ENCODE peak calls at places on chromosomes 16 and 17, in eight cellular contexts. V, X, L, N, J, S, W and Y are unnamed samples.

GRCh38 chr17:57988301-57989010 is 402 bp upstream of the VEZF1 start:
- DNase-seq in V (peak; percentile 90), X (peak; percentile 98), L (peak; percentile 68), N (no peak), J (peak; percentile 79), S (peak; percentile 93), W (no peak), Y (peak; percentile 77)

GRCh38 chr17:58414596-58414997 is 2.7 kb downstream of the RNF43 start:
- DNase-seq in V (no peak), X (no peak), L (no peak), N (peak; percentile 77), J (peak; percentile 69), S (no peak), W (no peak), Y (no peak)

GRCh38 chr17:13931111-13931526 is 138.2 kb upstream of the COX10 start:
- DNase-seq in V (peak; percentile 70), X (no peak), L (no peak), N (no peak), J (no peak), S (peak; percentile 57), W (no peak), Y (peak; percentile 12)

GRCh38 chr17:31738067-31738466 is 121.0 kb downstream of the COPRS start:
- DNase-seq in V (no peak), X (no peak), L (no peak), N (no peak), J (no peak), S (no peak), W (no peak), Y (no peak)

GRCh38 chr17:81821603-81822311 is 11.3 kb downstream of the MCRIP1 start:
- DNase-seq in V (peak; percentile 93), X (peak; percentile 82), L (peak; percentile 96), N (peak; percentile 84), J (peak; percentile 94), S (no peak), W (peak; percentile 90), Y (peak; percentile 95)

GRCh38 chr17:57466042-57466471 is 209.7 kb downstream of the MSI2 start:
- DNase-seq in V (no peak), X (no peak), L (no peak), N (no peak), J (no peak), S (no peak), W (no peak), Y (no peak)

GRCh38 chr16:82935781-82936180 is 309.0 kb downstream of the CDH13 start:
- DNase-seq in V (no peak), X (no peak), L (no peak), N (no peak), J (no peak), S (no peak), W (no peak), Y (no peak)

GRCh38 chr16:27273670-27274522 is 5.3 kb upstream of the NSMCE1 start:
- DNase-seq in V (no peak), X (no peak), L (no peak), N (peak; percentile 100), J (no peak), S (peak; percentile 64), W (no peak), Y (peak; percentile 41)

GRCh38 chr17:9200197-9200662 is 178.9 kb downstream of the NTN1 start:
- DNase-seq in V (no peak), X (no peak), L (no peak), N (no peak), J (no peak), S (no peak), W (no peak), Y (no peak)

GRCh38 chr17:48374650-48375230 is 55.3 kb downstream of the SKAP1 start:
- DNase-seq in V (no peak), X (peak; percentile 24), L (peak; percentile 43), N (peak; percentile 49), J (peak; percentile 72), S (no peak), W (no peak), Y (peak; percentile 67)

GRCh38 chr17:55722742-55723487 is at the start of gene TMEM100:
- DNase-seq in V (peak; percentile 87), X (peak; percentile 32), L (no peak), N (no peak), J (peak; percentile 54), S (no peak), W (no peak), Y (no peak)

GRCh38 chr16:17853958-17854357 is 383.2 kb upstream of the XYLT1 start:
- DNase-seq in V (no peak), X (no peak), L (no peak), N (no peak), J (no peak), S (no peak), W (no peak), Y (no peak)

GRCh38 chr17:75073618-75074047 is 14.1 kb upstream of the SLC16A5 start:
- DNase-seq in V (peak; percentile 80), X (peak; percentile 19), L (no peak), N (no peak), J (no peak), S (no peak), W (no peak), Y (peak; percentile 53)

GRCh38 chr17:47246120-47246519 is 7.5 kb upstream of the ITGB3 start:
- DNase-seq in V (no peak), X (no peak), L (no peak), N (no peak), J (no peak), S (no peak), W (no peak), Y (no peak)

GRCh38 chr17:64328875-64329405 is 61.7 kb downstream of the PECAM1 start:
- DNase-seq in V (no peak), X (no peak), L (no peak), N (no peak), J (no peak), S (no peak), W (no peak), Y (no peak)

GRCh38 chr17:9982159-9982558 is 77.1 kb upstream of the RCVRN start:
- DNase-seq in V (peak; percentile 11), X (no peak), L (no peak), N (peak; percentile 2), J (peak; percentile 4), S (no peak), W (no peak), Y (peak; percentile 15)

GRCh38 chr17:75238684-75239191 is 22.7 kb downstream of the GGA3 start:
- DNase-seq in V (no peak), X (peak; percentile 90), L (peak; percentile 57), N (peak; percentile 74), J (peak; percentile 80), S (no peak), W (no peak), Y (peak; percentile 61)

GRCh38 chr16:88750854-88751253 is 34.2 kb downstream of the PIEZO1 start:
- DNase-seq in V (no peak), X (no peak), L (no peak), N (no peak), J (no peak), S (no peak), W (no peak), Y (no peak)

GRCh38 chr16:46686815-46687473 is 2.0 kb downstream of the VPS35 start:
- DNase-seq in V (no peak), X (no peak), L (no peak), N (no peak), J (no peak), S (no peak), W (no peak), Y (no peak)

GRCh38 chr16:14600164-14600563 is 29.9 kb downstream of the PARN start:
- DNase-seq in V (no peak), X (peak; percentile 24), L (no peak), N (peak; percentile 23), J (peak; percentile 16), S (no peak), W (no peak), Y (no peak)
- TF ChIP-seq EP300 in V (no peak), X (no peak), L (no peak), N (no peak), J (no peak), S (no peak), W (no peak), Y (no peak)

GRCh38 chr16:56995136-56995805 is 5.9 kb downstream of the NLRC5 start:
- DNase-seq in V (peak; percentile 48), X (no peak), L (no peak), N (no peak), J (no peak), S (no peak), W (no peak), Y (no peak)
- H3K4me3 ChIP-seq in V (no peak overlapping the region), X (no peak overlapping the region), L (no peak overlapping the region), N (no peak overlapping the region), J (no peak overlapping the region), S (no peak overlapping the region), W (no peak overlapping the region), Y (no peak overlapping the region)

GRCh38 chr16:30948087-30948955 is 547 bp upstream of the ORAI3 start:
- DNase-seq in V (peak; percentile 97), X (peak; percentile 95), L (peak; percentile 80), N (peak; percentile 82), J (peak; percentile 72), S (peak; percentile 96), W (peak; percentile 92), Y (peak; percentile 81)

GRCh38 chr16:30947533-30948086 is 1.3 kb upstream of the ORAI3 start:
- DNase-seq in V (no peak), X (no peak), L (no peak), N (no peak), J (no peak), S (no peak), W (no peak), Y (no peak)

GRCh38 chr16:30949655-30950515 is 1.0 kb downstream of the ORAI3 start:
- DNase-seq in V (peak; percentile 95), X (peak; percentile 73), L (peak; percentile 67), N (peak; percentile 92), J (peak; percentile 96), S (peak; percentile 95), W (no peak), Y (peak; percentile 84)

GRCh38 chr16:30950516-30951073 is 1.7 kb downstream of the ORAI3 start:
- DNase-seq in V (no peak), X (no peak), L (no peak), N (no peak), J (no peak), S (no peak), W (no peak), Y (no peak)

GRCh38 chr16:30948956-30949654 is at the start of gene ORAI3:
- DNase-seq in V (peak; percentile 91), X (peak; percentile 80), L (peak; percentile 77), N (no peak), J (peak; percentile 82), S (no peak), W (peak; percentile 90), Y (peak; percentile 81)
- TF ChIP-seq POLR2AphosphoS5 in V (peak; percentile 82), X (no peak), L (peak; percentile 10), N (peak; percentile 81), J (peak; percentile 53), S (peak; percentile 83), W (peak; percentile 79), Y (peak; percentile 86)

GRCh38 chr16:48541108-48541786 is 68.7 kb downstream of the N4BP1 start:
- DNase-seq in V (no peak), X (no peak), L (no peak), N (no peak), J (no peak), S (no peak), W (no peak), Y (no peak)

GRCh38 chr16:48542020-48542473 is 67.9 kb downstream of the N4BP1 start:
- DNase-seq in V (peak; percentile 76), X (peak; percentile 78), L (no peak), N (no peak), J (no peak), S (no peak), W (peak; percentile 82), Y (peak; percentile 48)

GRCh38 chr16:48547530-48547929 is 62.5 kb downstream of the N4BP1 start:
- DNase-seq in V (no peak), X (no peak), L (no peak), N (no peak), J (no peak), S (no peak), W (no peak), Y (no peak)

GRCh38 chr16:48542966-48543365 is 67.0 kb downstream of the N4BP1 start:
- DNase-seq in V (peak; percentile 48), X (no peak), L (no peak), N (no peak), J (no peak), S (no peak), W (peak; percentile 47), Y (no peak)

GRCh38 chr16:48546774-48547173 is 63.2 kb downstream of the N4BP1 start:
- DNase-seq in V (no peak), X (no peak), L (peak; percentile 43), N (peak; percentile 64), J (no peak), S (no peak), W (no peak), Y (peak; percentile 63)
- TF ChIP-seq EP300 in V (no peak), X (no peak), L (no peak), N (peak; percentile 33), J (no peak), S (no peak), W (no peak), Y (no peak)